ENCODE peak calls at places on chromosomes 2 and 18, in ten cellular contexts. N is breast epithelium, K is PC-3, C is tibial artery, Q is mammary epithelial cell, P is cardiac muscle cell, Z is SK-N-SH, O is left ventricle myocardium inferior, B is heart right ventricle, U is thoracic aorta. V is an unnamed sample.

GRCh38 chr2:146652311-146652710 is 1192.5 kb upstream of the ACVR2A start:
- DNase-seq in N (no peak), K (peak; percentile 51), C (no peak), Q (peak; percentile 13), P (no peak), Z (no peak), O (no peak), B (no peak), U (no peak), V (no peak)

GRCh38 chr2:241678784-241679540 is 7.7 kb downstream of the DTYMK start:
- DNase-seq in N (no peak), K (no peak), C (no peak), Q (no peak), P (no peak), Z (no peak), O (no peak), B (no peak), U (no peak), V (no peak)

GRCh38 chr18:1840878-1841277 is 730.4 kb downstream of the METTL4 start:
- DNase-seq in N (no peak), K (no peak), C (no peak), Q (no peak), P (no peak), Z (no peak), O (no peak), B (no peak), U (no peak), V (no peak)

GRCh38 chr2:192444286-192444838 is 249.6 kb upstream of the TMEFF2 start:
- DNase-seq in N (no peak), K (no peak), C (no peak), Q (no peak), P (no peak), Z (no peak), O (no peak), B (no peak), U (no peak), V (no peak)

GRCh38 chr2:55420244-55420713 is 623 bp upstream of the CCDC88A start:
- DNase-seq in N (no peak), K (peak; percentile 22), C (no peak), Q (no peak), P (no peak), Z (no peak), O (no peak), B (no peak), U (no peak), V (no peak)

GRCh38 chr2:124437811-124438210 is 412.7 kb downstream of the CNTNAP5 start:
- DNase-seq in N (no peak), K (no peak), C (no peak), Q (no peak), P (peak; percentile 19), Z (no peak), O (no peak), B (no peak), U (no peak), V (no peak)

GRCh38 chr18:70284976-70285610 is 3.8 kb upstream of the SOCS6 start:
- DNase-seq in N (no peak), K (no peak), C (no peak), Q (no peak), P (no peak), Z (no peak), O (no peak), B (no peak), U (no peak), V (no peak)

GRCh38 chr2:158773121-158773520 is 22.0 kb upstream of the DAPL1 start:
- DNase-seq in N (no peak), K (peak; percentile 9), C (peak; percentile 74), Q (peak; percentile 35), P (peak; percentile 51), Z (no peak), O (no peak), B (no peak), U (peak; percentile 38), V (peak; percentile 27)

GRCh38 chr2:146837857-146838256 is 1007.0 kb upstream of the ACVR2A start:
- DNase-seq in N (no peak), K (peak; percentile 95), C (no peak), Q (peak; percentile 92), P (no peak), Z (no peak), O (no peak), B (no peak), U (no peak), V (no peak)

GRCh38 chr2:73561422-73561821 is 80.8 kb downstream of the NAT8 start:
- DNase-seq in N (no peak), K (no peak), C (no peak), Q (no peak), P (peak; percentile 36), Z (no peak), O (no peak), B (no peak), U (no peak), V (no peak)

GRCh38 chr2:178891265-178891958 is 84.2 kb upstream of the TTN start:
- DNase-seq in N (no peak), K (peak; percentile 90), C (no peak), Q (peak; percentile 52), P (peak; percentile 76), Z (peak; percentile 21), O (no peak), B (peak; percentile 74), U (peak; percentile 49), V (peak; percentile 63)

GRCh38 chr2:137467246-137467862 is 496.9 kb upstream of the HNMT start:
- DNase-seq in N (no peak), K (peak; percentile 71), C (no peak), Q (peak; percentile 48), P (peak; percentile 3), Z (peak; percentile 44), O (no peak), B (peak; percentile 26), U (no peak), V (no peak)

GRCh38 chr2:42054657-42055430 is 7.0 kb downstream of the PKDCC start:
- DNase-seq in N (no peak), K (peak; percentile 57), C (no peak), Q (no peak), P (no peak), Z (no peak), O (no peak), B (no peak), U (no peak), V (peak; percentile 26)
- TF ChIP-seq CTCF in N (no peak), K (peak; percentile 62), C (no peak), Q (no peak), P (no peak), Z (no peak), O (no peak), B (no peak), U (no peak), V (peak; percentile 16)

GRCh38 chr2:219279151-219279915 is at the start of gene DNAJB2:
- DNase-seq in N (peak; percentile 98), K (peak; percentile 99), C (peak; percentile 100), Q (peak; percentile 99), P (peak; percentile 100), Z (peak; percentile 99), O (peak; percentile 99), B (peak; percentile 99), U (peak; percentile 93), V (peak; percentile 99)

GRCh38 chr2:219278655-219279150 is 463 bp upstream of the DNAJB2 start:
- DNase-seq in N (no peak), K (no peak), C (no peak), Q (no peak), P (no peak), Z (no peak), O (no peak), B (no peak), U (no peak), V (no peak)

GRCh38 chr2:219280682-219281081 is 1.5 kb downstream of the DNAJB2 start:
- DNase-seq in N (no peak), K (no peak), C (no peak), Q (no peak), P (no peak), Z (no peak), O (no peak), B (no peak), U (no peak), V (no peak)

GRCh38 chr2:219281588-219281987 is 2.4 kb downstream of the DNAJB2 start:
- DNase-seq in N (no peak), K (no peak), C (no peak), Q (no peak), P (no peak), Z (no peak), O (no peak), B (no peak), U (no peak), V (no peak)

DNA sequence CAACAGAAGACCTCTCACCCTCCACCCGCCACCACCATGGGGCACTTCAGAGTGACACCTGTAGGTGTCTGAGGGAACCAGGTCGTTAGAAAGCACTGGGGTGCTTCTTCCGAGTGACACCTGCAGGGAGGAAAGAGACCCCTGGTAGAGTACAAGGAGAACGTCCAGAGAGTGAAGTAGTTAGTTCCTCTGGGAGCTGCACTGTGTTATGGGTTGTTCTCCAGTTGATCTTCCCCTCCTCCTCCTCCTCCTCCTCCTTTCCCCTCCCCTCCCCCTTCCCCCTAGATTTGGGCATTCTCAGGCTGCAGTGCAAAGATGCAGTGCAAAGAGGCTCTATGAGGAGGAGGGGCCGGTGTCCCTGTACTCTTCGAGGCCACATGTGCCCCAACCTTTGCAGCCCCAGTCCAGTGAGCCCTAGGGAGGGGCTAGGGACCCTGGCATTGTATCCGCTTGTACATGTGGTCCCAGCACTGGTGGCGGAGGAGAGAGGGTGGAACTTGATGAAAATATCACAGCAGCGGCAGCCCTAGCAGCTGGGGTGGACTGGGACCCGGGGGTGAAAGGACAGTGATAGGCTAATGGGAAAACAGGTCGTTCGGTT is 850 bp downstream of the DNAJB2 start:
- DNase-seq in N (no peak), K (no peak), C (peak; percentile 78), Q (no peak), P (no peak), Z (no peak), O (no peak), B (no peak), U (no peak), V (no peak)
- H3K36me3 ChIP-seq in N (no peaks in the 10 kb centered on the region), K (peaks cover 2% of the 10 kb centered on the region), C (peaks cover 46% of the 10 kb centered on the region), Q (peaks cover 3% of the 10 kb centered on the region), P (peaks cover 20% of the 10 kb centered on the region), Z (peaks cover 14% of the 10 kb centered on the region), O (peaks cover 49% of the 10 kb centered on the region), B (peaks cover 2% of the 10 kb centered on the region), U (peaks cover 33% of the 10 kb centered on the region), V (no peaks in the 10 kb centered on the region)

GRCh38 chr2:218259099-218259921 is 1.5 kb upstream of the GPBAR1 start:
- DNase-seq in N (no peak), K (no peak), C (peak; percentile 79), Q (no peak), P (peak; percentile 91), Z (peak; percentile 81), O (peak; percentile 79), B (peak; percentile 78), U (no peak), V (peak; percentile 60)
- H3K27ac ChIP-seq in N (peak overlapping the region; percentile 79), K (no peak overlapping the region), C (peak overlapping the region; percentile 52), Q (no peak overlapping the region), P (peak overlapping the region; percentile 93), Z (peak overlapping the region; percentile 75), O (peak overlapping the region; percentile 88), B (peak overlapping the region; percentile 79), U (peak overlapping the region; percentile 67), V (peak overlapping the region; percentile 66)

DNA sequence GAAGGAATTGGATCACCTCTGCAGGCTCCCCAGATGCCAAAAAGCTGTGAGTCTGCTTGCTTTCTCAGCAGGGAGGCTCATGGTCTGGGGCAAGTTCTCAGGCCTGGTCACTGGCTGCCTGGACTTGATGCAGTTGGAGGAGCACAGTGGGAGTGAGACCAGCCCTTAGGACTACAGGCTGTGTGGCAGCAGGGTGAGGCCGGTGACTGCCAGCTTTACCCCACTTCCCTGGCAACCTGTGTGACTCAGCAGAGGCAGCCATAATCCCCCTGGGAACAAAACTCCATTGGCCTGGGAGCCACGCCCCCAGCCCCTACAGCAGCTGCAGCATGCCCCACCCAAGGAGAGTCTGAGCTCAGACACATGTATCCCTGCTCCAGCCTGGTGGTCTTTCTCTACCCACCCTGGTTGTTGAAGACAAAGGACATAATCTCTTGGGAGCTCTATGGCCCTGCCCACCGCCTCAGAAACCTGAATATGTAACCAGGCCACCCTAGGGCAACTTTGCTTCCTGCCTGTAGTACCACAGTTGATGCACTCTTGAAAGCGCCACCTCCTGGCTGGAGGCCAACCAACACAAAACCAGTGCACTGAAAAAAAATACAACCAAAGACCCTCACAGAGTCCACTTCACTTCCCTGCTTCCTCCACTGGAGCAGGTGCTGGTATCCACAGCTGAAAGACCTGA is 106.8 kb upstream of the SPATS2L start:
- DNase-seq in N (no peak), K (peak; percentile 9), C (no peak), Q (peak; percentile 7), P (no peak), Z (no peak), O (no peak), B (no peak), U (no peak), V (no peak)
- TF ChIP-seq CTCF in N (no peak), K (peak; percentile 38), C (no peak), Q (no peak), P (no peak), Z (peak; percentile 9), O (no peak), B (no peak), U (no peak), V (no peak)

V was measured in psoas muscle.